ENCODE peak calls at places on chromosomes 4 and X, in eight cellular contexts. E is activated naive CD4-positive, alpha-beta T cell treated with Interleukin-2 at 50 U/mL for 16 hours; A is tibial artery; N is activated CD4-positive, alpha-beta T cell treated with anti-CD3 and anti-CD28 coated beads, Interleukin-2, amount 50 U/mL, for 48 hours; Z is GM06990; R is IMR-90; U is upper lobe of left lung; Q is non-pigmented ciliary epithelial cell. V is an unnamed sample.
A peak's percentile ranks its signal among the peaks of the same experiment; 100 is the strongest.

GRCh38 chr4:6968496-6968895 is 58.9 kb downstream of the TBC1D14 start:
- DNase-seq in A (no peak), N (no peak), U (no peak), Z (no peak), Q (no peak), R (no peak), E (no peak), V (no peak)

GRCh38 chr4:113987382-113987930 is 8.0 kb upstream of the ARSJ start:
- DNase-seq in R (no peak), A (no peak), N (no peak), E (no peak), U (no peak), Z (no peak), Q (no peak), V (no peak)

GRCh38 chrX:154372612-154373022 is 1.8 kb downstream of the FLNA start:
- DNase-seq in R (peak; percentile 65), A (no peak), E (peak; percentile 41), N (peak; percentile 46), Z (no peak), Q (no peak), U (no peak), V (peak; percentile 68)

GRCh38 chr4:55407764-55408163 is 12.0 kb downstream of the TMEM165 start:
- DNase-seq in U (no peak), R (no peak), E (no peak), Q (no peak), Z (no peak), A (no peak), N (no peak), V (no peak)

GRCh38 chr4:88018471-88018870 is 11.0 kb downstream of the PKD2 start:
- DNase-seq in R (peak; percentile 52), A (peak; percentile 86), E (no peak), Q (no peak), U (no peak), Z (no peak), N (no peak), V (peak; percentile 85)

GRCh38 chr4:128390475-128390996 is 102.9 kb upstream of the PGRMC2 start:
- DNase-seq in Z (no peak), N (no peak), Q (no peak), A (no peak), E (no peak), U (no peak), R (no peak), V (no peak)

GRCh38 chr4:154626793-154627484 is 14.5 kb upstream of the FGG start:
- DNase-seq in U (peak; percentile 76), N (peak; percentile 63), Z (peak; percentile 73), R (peak; percentile 6), E (peak; percentile 35), A (no peak), Q (no peak), V (peak; percentile 44)

GRCh38 chr4:5931526-5931925 is 38.6 kb upstream of the CRMP1 start:
- DNase-seq in Q (no peak), E (no peak), Z (no peak), R (no peak), A (no peak), U (no peak), N (no peak), V (no peak)

GRCh38 chr4:158133551-158133950 is 39.3 kb downstream of the GASK1B start:
- DNase-seq in Z (no peak), E (no peak), Q (no peak), R (no peak), A (no peak), N (no peak), U (no peak), V (no peak)

GRCh38 chrX:2320580-2321327 is 180.0 kb downstream of the DHRSX start:
- DNase-seq in Q (no peak), Z (no peak), N (no peak), E (no peak), A (no peak), R (peak; percentile 77), U (peak; percentile 87), V (no peak)

GRCh38 chr4:182749768-182750167 is 167.4 kb downstream of the DCTD start:
- DNase-seq in Q (no peak), N (no peak), Z (no peak), E (no peak), A (no peak), R (peak; percentile 27), U (no peak), V (no peak)

GRCh38 chrX:150934453-150934852 is 36.0 kb upstream of the CD99L2 start:
- DNase-seq in R (peak; percentile 66), N (no peak), E (no peak), Z (no peak), Q (no peak), A (no peak), U (no peak), V (peak; percentile 57)

GRCh38 chr4:105122334-105122733 is 24.3 kb upstream of the TET2 start:
- DNase-seq in R (no peak), N (no peak), Z (no peak), U (no peak), E (no peak), A (no peak), Q (no peak), V (peak; percentile 89)

GRCh38 chrX:6004529-6004928 is 224.1 kb downstream of the NLGN4X start:
- DNase-seq in Q (no peak), A (no peak), N (no peak), E (no peak), R (no peak), U (no peak), Z (no peak), V (no peak)

GRCh38 chr4:101158136-101158485 is 189.2 kb downstream of the PPP3CA start:
- DNase-seq in Z (no peak), N (no peak), A (no peak), Q (no peak), U (no peak), E (no peak), R (peak; percentile 24), V (peak; percentile 49)

GRCh38 chr4:41135761-41136160 is 78.6 kb downstream of the APBB2 start:
- DNase-seq in N (no peak), E (no peak), U (no peak), R (no peak), Z (no peak), A (no peak), Q (no peak), V (no peak)

GRCh38 chr4:169305651-169306050 is 34.9 kb upstream of the SH3RF1 start:
- DNase-seq in Z (no peak), Q (no peak), U (no peak), R (peak; percentile 10), A (no peak), N (no peak), E (no peak), V (peak; percentile 30)

GRCh38 chr4:3867403-3868100 is 101.4 kb downstream of the ADRA2C start:
- DNase-seq in R (no peak), N (no peak), Q (no peak), U (no peak), Z (no peak), E (no peak), A (peak; percentile 52), V (no peak)

GRCh38 chr4:47662975-47663374 is 174.9 kb downstream of the CORIN start:
- DNase-seq in E (no peak), R (no peak), N (peak; percentile 23), U (no peak), Z (no peak), Q (no peak), A (no peak), V (peak; percentile 4)

GRCh38 chrX:135982860-135983259 is 2.4 kb upstream of the SLC9A6 start:
- DNase-seq in A (no peak), Z (no peak), N (no peak), E (no peak), U (no peak), Q (no peak), R (peak; percentile 50), V (peak; percentile 24)

GRCh38 chr4:181289203-181289602 is 954.0 kb upstream of the TENM3 start:
- DNase-seq in N (no peak), Q (no peak), U (no peak), Z (no peak), A (no peak), R (no peak), E (no peak), V (no peak)

GRCh38 chr4:4859799-4860380 is 425 bp downstream of the MSX1 start:
- DNase-seq in Z (no peak), E (no peak), R (no peak), N (no peak), U (no peak), A (no peak), Q (no peak), V (no peak)

GRCh38 chrX:102712967-102713677 is 874 bp downstream of the GPRASP2 start:
- DNase-seq in A (peak; percentile 72), Z (no peak), E (no peak), Q (no peak), U (peak; percentile 36), R (peak; percentile 41), N (peak; percentile 4), V (peak; percentile 59)

GRCh38 chr4:52873191-52873590 is 11.1 kb downstream of the RASL11B start:
- DNase-seq in N (no peak), A (no peak), R (no peak), Q (no peak), E (no peak), U (no peak), Z (no peak), V (no peak)

GRCh38 chrX:56932106-56932505 is 63.2 kb downstream of the SPIN3 start:
- DNase-seq in Q (no peak), R (no peak), U (no peak), E (no peak), A (no peak), Z (peak; percentile 15), N (no peak), V (no peak)

GRCh38 chr4:183347586-183347985 is 25.4 kb upstream of the CLDN24 start:
- DNase-seq in Z (no peak), Q (no peak), E (no peak), U (no peak), N (no peak), R (peak; percentile 50), A (no peak), V (peak; percentile 62)

GRCh38 chrX:1578511-1579173 is 12.8 kb upstream of the AKAP17A start:
- DNase-seq in Z (no peak), Q (no peak), E (no peak), A (no peak), N (no peak), U (no peak), R (no peak), V (no peak)

GRCh38 chrX:134512566-134512965 is 52.6 kb downstream of the HPRT1 start:
- DNase-seq in N (no peak), U (no peak), A (no peak), R (peak; percentile 89), Z (no peak), E (no peak), Q (peak; percentile 67), V (peak; percentile 78)

GRCh38 chr4:40337081-40337480 is 1.9 kb downstream of the CHRNA9 start:
- DNase-seq in N (no peak), Q (no peak), U (no peak), E (no peak), A (no peak), Z (no peak), R (no peak), V (no peak)

GRCh38 chrX:22365460-22365859 is 92.7 kb downstream of the CBLL2 start:
- DNase-seq in Z (no peak), Q (peak; percentile 45), R (peak; percentile 91), E (no peak), N (no peak), A (no peak), U (no peak), V (peak; percentile 75)

GRCh38 chr4:156970501-156971167 is 965 bp downstream of the PDGFC start:
- DNase-seq in A (peak; percentile 82), U (peak; percentile 67), N (no peak), R (peak; percentile 62), Z (no peak), Q (no peak), E (no peak), V (peak; percentile 69)

GRCh38 chr4:38818441-38818976 is 13.9 kb upstream of the TLR1 start:
- DNase-seq in A (no peak), Z (peak; percentile 74), E (no peak), N (no peak), Q (no peak), U (no peak), R (no peak), V (no peak)

GRCh38 chr4:65789341-65789740 is 119.1 kb upstream of the EPHA5 start:
- DNase-seq in Q (no peak), U (no peak), Z (no peak), A (no peak), N (no peak), E (no peak), R (no peak), V (no peak)

GRCh38 chrX:103376118-103376978 is at the start of gene BEX3:
- DNase-seq in E (peak; percentile 21), A (peak; percentile 70), R (peak; percentile 59), Z (peak; percentile 11), U (peak; percentile 46), Q (no peak), N (peak; percentile 37), V (peak; percentile 57)